ENCODE peak calls at places on chromosomes 12 and 14, in five cellular contexts. K is SK-N-SH; Z is CD8-positive, alpha-beta T cell; Y is AG04449; D is stomach. G is an unnamed sample.
A peak's percentile ranks its signal among the peaks of the same experiment; 100 is the strongest.

GRCh38 chr12:109461846-109462766 is 15.0 kb downstream of the KCTD10 start:
- DNase-seq in K (peak; percentile 78), Z (no peak), Y (peak; percentile 94), D (peak; percentile 52), G (peak; percentile 81)

GRCh38 chr12:111953455-111953854 is 59.5 kb downstream of the TMEM116 start:
- DNase-seq in K (no peak), Z (no peak), Y (no peak), D (no peak), G (no peak)

GRCh38 chr14:56247495-56248087 is 129.4 kb downstream of the PELI2 start:
- DNase-seq in K (no peak), Z (no peak), Y (no peak), D (no peak), G (no peak)

GRCh38 chr12:81078469-81079196 is 754 bp downstream of the ACSS3 start:
- DNase-seq in K (no peak), Z (no peak), Y (no peak), D (no peak), G (no peak)

GRCh38 chr14:101819251-101819990 is 57.9 kb downstream of the PPP2R5C start:
- DNase-seq in K (no peak), Z (peak; percentile 90), Y (no peak), D (no peak), G (no peak)

GRCh38 chr12:113862570-113863454 is 103.3 kb downstream of the RBM19 start:
- DNase-seq in K (no peak), Z (no peak), Y (peak; percentile 45), D (no peak), G (no peak)

GRCh38 chr12:56449622-56449984 is 377 bp upstream of the TIMELESS start:
- DNase-seq in K (no peak), Z (no peak), Y (no peak), D (no peak), G (no peak)

GRCh38 chr14:23137221-23138172 is 18.4 kb upstream of the CEBPE start:
- DNase-seq in K (no peak), Z (no peak), Y (no peak), D (peak; percentile 71), G (no peak)

GRCh38 chr14:93880025-93880820 is 46.9 kb upstream of the FAM181A start:
- DNase-seq in K (no peak), Z (no peak), Y (peak; percentile 7), D (no peak), G (peak; percentile 24)

GRCh38 chr14:90355540-90356518 is 24.1 kb upstream of the NRDE2 start:
- DNase-seq in K (no peak), Z (no peak), Y (no peak), D (no peak), G (no peak)

GRCh38 chr14:28751467-28752058 is 15.0 kb upstream of the FOXG1 start:
- DNase-seq in K (peak; percentile 46), Z (no peak), Y (no peak), D (peak; percentile 39), G (peak; percentile 33)

GRCh38 chr12:124171231-124171985 is 123.5 kb upstream of the RFLNA start:
- DNase-seq in K (no peak), Z (no peak), Y (no peak), D (no peak), G (no peak)

DNA sequence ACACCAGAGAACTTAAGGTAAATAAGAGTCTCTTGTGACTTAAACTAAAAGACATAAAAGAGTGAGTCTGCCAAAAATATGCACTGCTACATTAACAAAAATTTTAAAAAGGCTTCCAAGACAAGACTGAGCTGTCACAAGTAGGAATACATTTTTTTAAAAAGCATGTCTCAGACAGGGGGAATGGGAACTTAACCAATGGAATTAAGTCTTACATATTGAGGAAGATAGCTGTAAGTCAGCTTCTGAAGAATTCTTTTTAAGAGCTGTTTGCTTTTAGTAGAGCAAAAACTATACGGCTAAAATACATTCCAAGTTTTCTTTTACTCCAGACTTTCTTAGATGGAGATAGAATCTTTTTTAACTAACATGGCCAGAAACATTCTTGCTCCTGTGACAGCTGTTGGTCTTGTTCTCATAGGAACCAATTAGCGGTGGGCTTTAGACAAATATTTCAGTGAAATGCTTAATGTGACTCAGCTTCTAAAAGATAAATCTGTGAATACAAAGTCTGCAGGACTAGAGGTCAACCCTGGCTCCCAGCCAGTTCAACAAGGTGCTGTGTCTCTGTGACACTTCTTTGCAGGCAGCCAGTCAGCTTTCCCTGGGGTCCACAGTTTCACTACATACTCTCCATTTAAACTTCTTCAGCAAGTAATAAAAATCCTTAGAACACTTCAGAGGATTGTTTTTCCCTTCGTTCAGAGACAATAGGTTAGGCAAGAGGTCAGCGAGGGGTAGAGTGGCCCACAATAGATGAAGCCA is 187.6 kb downstream of the NAV3 start:
- DNase-seq in K (no peak), Z (no peak), Y (peak; percentile 23), D (no peak), G (no peak)
- H3K4me3 ChIP-seq in K (no peak overlapping the region), Z (no peak overlapping the region), Y (no peak overlapping the region), D (no peak overlapping the region), G (no peak overlapping the region)

DNA sequence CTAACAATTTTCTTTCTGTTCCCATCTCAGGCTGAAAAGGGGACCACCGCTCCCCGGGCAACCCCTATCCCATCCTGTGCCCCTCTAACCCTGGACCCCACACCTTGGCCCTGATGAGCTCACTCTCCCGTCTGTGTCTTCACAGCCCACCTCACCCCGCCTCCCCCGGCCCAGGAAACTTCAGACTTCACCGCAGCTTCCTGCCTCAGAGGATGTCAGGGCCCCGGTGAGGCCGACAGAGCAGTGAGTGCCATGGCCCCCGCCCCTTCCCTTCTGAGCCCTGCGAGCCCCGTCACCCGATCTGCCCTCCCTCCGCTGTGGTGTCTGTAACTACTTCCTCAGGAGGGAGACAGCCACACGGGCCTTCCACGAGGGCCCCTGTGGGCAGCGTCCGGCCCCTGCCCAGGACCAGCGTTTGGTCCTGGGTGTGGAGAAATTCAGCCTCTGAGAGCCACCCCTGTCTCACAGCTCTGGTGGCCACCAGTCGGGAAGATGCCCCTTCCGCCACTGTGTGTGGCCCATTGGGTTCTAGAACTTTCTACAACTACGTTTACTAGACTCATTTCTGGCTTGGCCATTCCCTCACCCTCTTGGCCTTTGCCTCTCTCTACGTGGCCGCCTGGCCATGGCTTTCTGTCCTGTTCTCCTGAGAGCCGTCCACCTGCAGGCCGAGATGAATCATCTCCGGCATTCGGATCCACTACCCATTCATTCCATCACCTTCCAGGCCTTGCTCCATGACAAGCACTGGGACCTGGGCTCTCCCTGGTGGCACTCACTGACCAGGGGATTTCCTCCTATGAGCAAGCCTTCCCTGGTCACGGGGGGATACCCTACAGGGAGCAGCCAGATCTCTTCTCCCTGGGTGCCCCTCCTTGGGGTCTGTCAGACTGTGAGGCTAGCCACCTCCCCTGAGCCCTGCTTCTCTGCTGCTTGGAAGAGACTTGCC is 3.4 kb downstream of the RHOF start:
- DNase-seq in K (no peak), Z (peak; percentile 97), Y (no peak), D (peak; percentile 75), G (peak; percentile 61)
- H3K4me3 ChIP-seq in K (no peak overlapping the region), Z (peak overlapping the region; percentile 62), Y (no peak overlapping the region), D (no peak overlapping the region), G (no peak overlapping the region)

GRCh38 chr12:33437598-33437997 is 2.0 kb downstream of the SYT10 start:
- DNase-seq in K (no peak), Z (no peak), Y (no peak), D (no peak), G (no peak)

GRCh38 chr12:33438025-33438772 is 1.4 kb downstream of the SYT10 start:
- DNase-seq in K (no peak), Z (no peak), Y (no peak), D (no peak), G (no peak)

GRCh38 chr12:33440477-33440876 is 858 bp upstream of the SYT10 start:
- DNase-seq in K (no peak), Z (no peak), Y (no peak), D (no peak), G (no peak)

GRCh38 chr12:33438890-33439586 is 581 bp downstream of the SYT10 start:
- DNase-seq in K (peak; percentile 27), Z (no peak), Y (no peak), D (no peak), G (no peak)

GRCh38 chr12:33439587-33440011 is at the start of gene SYT10:
- DNase-seq in K (peak; percentile 26), Z (no peak), Y (no peak), D (no peak), G (no peak)
- H3K4me3 ChIP-seq in K (peak within 1 kb of the TSS; percentile 37), Z (no peak within 1 kb of the TSS), Y (peak within 1 kb of the TSS; percentile 58), D (peak within 1 kb of the TSS; percentile 48), G (peak within 1 kb of the TSS; percentile 47)

GRCh38 chr12:57688931-57689330 is 5.0 kb upstream of the OS9 start:
- DNase-seq in K (no peak), Z (no peak), Y (no peak), D (no peak), G (no peak)
- H3K4me3 ChIP-seq in K (no peak overlapping the region), Z (no peak overlapping the region), Y (no peak overlapping the region), D (no peak overlapping the region), G (no peak overlapping the region)

GRCh38 chr12:53588155-53588554 is 38.0 kb downstream of the ATF7 start:
- DNase-seq in K (no peak), Z (no peak), Y (no peak), D (no peak), G (no peak)
- H3K4me3 ChIP-seq in K (no peak overlapping the region), Z (no peak overlapping the region), Y (no peak overlapping the region), D (no peak overlapping the region), G (no peak overlapping the region)

GRCh38 chr14:73245401-73246325 is 8.4 kb downstream of the PAPLN start:
- DNase-seq in K (peak; percentile 16), Z (peak; percentile 46), Y (no peak), D (peak; percentile 62), G (peak; percentile 42)
- H3K4me3 ChIP-seq in K (no peak overlapping the region), Z (peak overlapping the region; percentile 53), Y (peak overlapping the region; percentile 60), D (peak overlapping the region; percentile 48), G (peak overlapping the region; percentile 43)

DNA sequence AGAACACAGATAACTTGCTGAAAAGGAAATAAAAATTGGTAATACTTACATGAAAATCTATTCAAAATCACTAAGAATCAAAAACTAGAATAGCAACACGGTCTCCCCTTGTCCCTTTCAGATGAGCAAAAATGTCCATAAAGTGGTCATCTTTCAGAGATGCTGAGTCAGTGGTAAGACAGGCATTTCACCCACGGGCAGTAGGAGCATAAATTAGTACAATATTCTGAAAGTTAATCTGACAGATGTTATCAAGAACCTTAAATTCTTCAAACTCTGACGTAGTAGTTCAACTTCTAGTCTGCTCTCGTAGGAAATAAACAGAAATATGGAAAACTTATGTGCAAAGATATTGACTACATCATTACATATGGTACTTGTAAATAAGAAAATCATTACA is 33.1 kb upstream of the GNPNAT1 start:
- DNase-seq in K (no peak), Z (no peak), Y (no peak), D (no peak), G (no peak)
- H3K4me3 ChIP-seq in K (no peak overlapping the region), Z (no peak overlapping the region), Y (no peak overlapping the region), D (no peak overlapping the region), G (no peak overlapping the region)